ENCODE peak calls at places on chromosomes 1 and 21, in five cellular contexts. Z is stomach; V is hepatocyte; F is CD8-positive, alpha-beta memory T cell; O is CD8-positive, alpha-beta T cell. R is an unnamed sample.
A peak's percentile ranks its signal among the peaks of the same experiment; 100 is the strongest.

GRCh38 chr1:6397844-6398243 is 4.3 kb upstream of the ACOT7 start:
- DNase-seq in Z (no peak), V (no peak), F (no peak), O (no peak), R (no peak)

GRCh38 chr1:161088587-161089110 is 709 bp downstream of the NECTIN4 start:
- DNase-seq in Z (no peak), V (no peak), F (no peak), O (no peak), R (no peak)

GRCh38 chr21:20999567-21000169 is 1.5 kb downstream of the NCAM2 start:
- DNase-seq in Z (no peak), V (peak; percentile 58), F (no peak), O (no peak), R (no peak)

GRCh38 chr1:42684139-42684538 is 1.9 kb downstream of the YBX1 start:
- DNase-seq in Z (no peak), V (no peak), F (no peak), O (no peak), R (no peak)

GRCh38 chr21:38819719-38820147 is 14.0 kb downstream of the ETS2 start:
- DNase-seq in Z (peak; percentile 58), V (peak; percentile 61), F (no peak), O (no peak), R (no peak)

GRCh38 chr1:193589597-193590040 is 403.2 kb upstream of the B3GALT2 start:
- DNase-seq in Z (no peak), V (no peak), F (no peak), O (no peak), R (no peak)

GRCh38 chr1:186195377-186195931 is 179.6 kb downstream of the TPR start:
- DNase-seq in Z (no peak), V (no peak), F (no peak), O (no peak), R (no peak)

GRCh38 chr1:9700340-9700739 is 48.8 kb downstream of the PIK3CD start:
- DNase-seq in Z (no peak), V (no peak), F (no peak), O (no peak), R (no peak)

GRCh38 chr1:93638307-93638847 is 43.3 kb downstream of the BCAR3 start:
- DNase-seq in Z (peak; percentile 81), V (peak; percentile 59), F (no peak), O (no peak), R (no peak)

GRCh38 chr1:219312967-219313366 is 139.3 kb downstream of the LYPLAL1 start:
- DNase-seq in Z (no peak), V (peak; percentile 45), F (no peak), O (no peak), R (no peak)

GRCh38 chr1:17774452-17774851 is 19.3 kb downstream of the ACTL8 start:
- DNase-seq in Z (no peak), V (no peak), F (no peak), O (no peak), R (no peak)

GRCh38 chr1:24898909-24899439 is 31.1 kb downstream of the RUNX3 start:
- DNase-seq in Z (peak; percentile 9), V (no peak), F (no peak), O (no peak), R (no peak)

GRCh38 chr1:45544530-45544929 is 6.1 kb upstream of the AKR1A1 start:
- DNase-seq in Z (no peak), V (no peak), F (no peak), O (no peak), R (no peak)

GRCh38 chr1:117928881-117929339 is 511 bp downstream of the GDAP2 start:
- DNase-seq in Z (peak; percentile 54), V (peak; percentile 79), F (peak; percentile 49), O (peak; percentile 19), R (no peak)

GRCh38 chr1:90973897-90974798 is 47.7 kb downstream of the ZNF644 start:
- DNase-seq in Z (no peak), V (no peak), F (no peak), O (no peak), R (no peak)

GRCh38 chr1:67629370-67630075 is 55.5 kb upstream of the GADD45A start:
- DNase-seq in Z (no peak), V (no peak), F (no peak), O (no peak), R (peak; percentile 9)

GRCh38 chr21:41611966-41612606 is 104.1 kb upstream of the TMPRSS2 start:
- DNase-seq in Z (peak; percentile 63), V (peak; percentile 77), F (no peak), O (no peak), R (no peak)

GRCh38 chr21:37670883-37671282 is 245.4 kb downstream of the KCNJ6 start:
- DNase-seq in Z (no peak), V (no peak), F (no peak), O (no peak), R (no peak)

GRCh38 chr1:84861988-84862644 is 30.9 kb downstream of the LPAR3 start:
- DNase-seq in Z (no peak), V (no peak), F (no peak), O (no peak), R (no peak)
- H3K4me1 ChIP-seq in Z (no peaks in the 10 kb centered on the region), V (no peaks in the 10 kb centered on the region), F (peaks cover 43% of the 10 kb centered on the region), O (peaks cover 42% of the 10 kb centered on the region), R (peaks cover 12% of the 10 kb centered on the region)

GRCh38 chr1:178126790-178127189 is 32.9 kb downstream of the RASAL2 start:
- DNase-seq in Z (no peak), V (peak; percentile 64), F (no peak), O (no peak), R (no peak)

GRCh38 chr1:178126261-178126660 is 32.4 kb downstream of the RASAL2 start:
- DNase-seq in Z (no peak), V (peak; percentile 13), F (no peak), O (no peak), R (no peak)

GRCh38 chr1:178121883-178122282 is 28.0 kb downstream of the RASAL2 start:
- DNase-seq in Z (no peak), V (no peak), F (no peak), O (no peak), R (no peak)

GRCh38 chr1:178122283-178122682 is 28.4 kb downstream of the RASAL2 start:
- DNase-seq in Z (no peak), V (no peak), F (no peak), O (no peak), R (no peak)

DNA sequence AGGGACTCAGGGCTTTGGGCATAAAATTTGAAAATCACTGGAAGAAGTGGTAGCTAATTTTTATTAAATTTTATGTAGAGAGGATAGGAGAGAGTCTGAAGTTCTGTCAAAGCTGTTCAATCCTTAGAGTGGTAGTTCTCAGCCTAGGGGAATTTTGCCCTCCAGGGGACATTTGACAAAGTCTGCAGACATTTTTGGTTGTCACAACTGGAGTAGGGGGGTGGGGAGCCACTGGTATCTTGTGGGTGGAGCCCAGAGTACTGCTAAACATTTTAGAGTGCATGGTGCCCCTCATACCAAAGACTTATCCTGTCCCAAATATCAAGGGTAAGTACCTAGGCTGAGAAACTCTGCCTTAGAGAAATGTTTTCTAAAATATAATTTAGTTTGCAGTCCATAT is 30.2 kb downstream of the RASAL2 start:
- DNase-seq in Z (no peak), V (no peak), F (no peak), O (no peak), R (no peak)
- H3K27ac ChIP-seq in Z (no peak overlapping the region), V (no peak overlapping the region), F (no peak overlapping the region), O (no peak overlapping the region), R (no peak overlapping the region)

GRCh38 chr1:232209357-232209756 is 420.6 kb downstream of the SIPA1L2 start:
- DNase-seq in Z (no peak), V (no peak), F (no peak), O (no peak), R (no peak)

GRCh38 chr1:232213928-232214327 is 416.0 kb downstream of the SIPA1L2 start:
- DNase-seq in Z (no peak), V (no peak), F (no peak), O (no peak), R (no peak)

GRCh38 chr1:232211149-232211548 is 418.8 kb downstream of the SIPA1L2 start:
- DNase-seq in Z (no peak), V (no peak), F (no peak), O (no peak), R (no peak)

GRCh38 chr1:232207089-232207723 is 422.7 kb downstream of the SIPA1L2 start:
- DNase-seq in Z (no peak), V (no peak), F (no peak), O (no peak), R (no peak)

DNA sequence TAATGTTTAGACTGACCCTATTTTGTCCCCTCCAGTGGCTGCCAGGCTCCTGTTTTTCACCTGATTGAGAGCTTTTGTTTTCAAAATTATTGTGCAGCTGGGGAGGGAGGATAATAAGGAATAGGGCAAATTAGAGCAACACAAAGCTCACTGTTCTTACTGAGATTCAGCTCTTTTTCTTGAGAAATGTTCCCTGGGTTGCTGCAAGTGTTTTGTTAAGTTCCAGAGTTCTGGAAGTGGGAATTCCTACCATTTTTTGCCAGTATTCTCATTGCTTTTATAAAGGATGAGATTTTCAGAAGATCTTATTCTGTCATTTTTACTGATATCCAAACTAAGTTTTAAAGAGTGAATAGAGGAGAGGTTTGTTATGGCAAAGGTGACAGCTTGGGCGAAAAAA is 417.7 kb downstream of the SIPA1L2 start:
- DNase-seq in Z (no peak), V (no peak), F (no peak), O (no peak), R (no peak)
- H3K4me1 ChIP-seq in Z (no peaks in the 10 kb centered on the region), V (no peaks in the 10 kb centered on the region), F (no peaks in the 10 kb centered on the region), O (no peaks in the 10 kb centered on the region), R (no peaks in the 10 kb centered on the region)

GRCh38 chr1:208161005-208161404 is 83.2 kb downstream of the PLXNA2 start:
- DNase-seq in Z (no peak), V (no peak), F (no peak), O (no peak), R (no peak)
- H3K27ac ChIP-seq in Z (peak overlapping the region; percentile 64), V (no peak overlapping the region), F (no peak overlapping the region), O (no peak overlapping the region), R (no peak overlapping the region)

GRCh38 chr1:155410931-155411330 is 90.2 kb downstream of the RUSC1 start:
- DNase-seq in Z (no peak), V (no peak), F (no peak), O (no peak), R (no peak)
- H3K4me1 ChIP-seq in Z (no peaks in the 10 kb centered on the region), V (no peaks in the 10 kb centered on the region), F (no peaks in the 10 kb centered on the region), O (no peaks in the 10 kb centered on the region), R (no peaks in the 10 kb centered on the region)

GRCh38 chr1:167635941-167636340 is 5.9 kb downstream of the RCSD1 start:
- DNase-seq in Z (no peak), V (no peak), F (no peak), O (no peak), R (no peak)
- H3K27ac ChIP-seq in Z (peak overlapping the region; percentile 20), V (no peak overlapping the region), F (no peak overlapping the region), O (no peak overlapping the region), R (peak overlapping the region; percentile 72)

DNA sequence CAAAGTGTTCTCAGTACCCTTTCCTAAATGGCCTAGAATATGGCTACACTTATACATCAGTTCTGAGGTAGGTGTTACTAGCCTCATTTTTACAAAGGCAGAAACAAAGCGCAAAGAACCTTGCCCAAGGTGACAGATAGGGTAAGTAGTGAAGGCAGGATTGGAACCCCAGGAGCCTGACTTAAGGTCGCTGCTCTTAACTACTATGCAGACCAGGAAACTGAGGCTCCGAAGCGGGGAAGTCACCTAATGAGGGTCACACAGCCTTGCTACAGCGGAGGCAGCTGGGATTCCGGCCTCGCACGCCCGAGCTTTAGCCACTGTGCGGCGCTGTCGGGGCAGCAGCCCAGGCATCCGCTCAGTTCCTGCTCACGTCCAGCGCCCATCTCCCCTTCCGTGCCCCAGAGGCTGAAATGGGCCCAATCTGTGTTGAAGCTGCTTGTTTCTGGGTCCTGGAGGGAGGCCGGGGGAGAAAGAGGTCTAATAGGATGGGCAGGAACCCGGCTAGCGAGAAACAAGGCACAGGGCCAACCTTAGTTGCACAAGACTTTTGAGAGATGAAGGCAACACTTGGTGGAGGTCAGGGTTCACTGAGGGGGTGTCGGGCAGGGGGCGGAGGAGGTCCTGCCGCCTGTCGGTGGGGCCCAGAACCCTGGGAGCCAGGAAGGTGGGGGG is 1.4 kb upstream of the FOXD2 start:
- DNase-seq in Z (peak; percentile 80), V (peak; percentile 85), F (peak; percentile 66), O (peak; percentile 68), R (peak; percentile 81)
- H3K4me1 ChIP-seq in Z (peaks cover 78% of the 10 kb centered on the region), V (peaks cover 17% of the 10 kb centered on the region), F (peaks cover 30% of the 10 kb centered on the region), O (peaks cover 40% of the 10 kb centered on the region), R (peaks cover 53% of the 10 kb centered on the region)